ENCODE peak calls at places on chromosome 5, in nine cellular contexts. Y is BJ, T is MM.1S, L is ovary, J is coronary artery, N is breast epithelium, X is psoas muscle, C is heart left ventricle, F is astrocyte of the spinal cord. U is an unnamed sample.
A peak's percentile ranks its signal among the peaks of the same experiment; 100 is the strongest.

GRCh38 chr5:158234323-158235158 is 375.6 kb upstream of the CLINT1 start:
- DNase-seq in Y (no peak), T (no peak), L (no peak), J (no peak), N (no peak), X (no peak), C (no peak), F (peak; percentile 82), U (no peak)

GRCh38 chr5:90421136-90421535 is 11.6 kb upstream of the CETN3 start:
- DNase-seq in Y (no peak), T (no peak), L (no peak), J (no peak), N (no peak), X (no peak), C (no peak), F (no peak), U (no peak)

GRCh38 chr5:128528126-128528525 is 9.9 kb downstream of the FBN2 start:
- DNase-seq in Y (no peak), T (no peak), L (no peak), J (no peak), N (no peak), X (no peak), C (no peak), F (no peak), U (no peak)

GRCh38 chr5:150075806-150076205 is 10.5 kb downstream of the CSF1R start:
- DNase-seq in Y (no peak), T (no peak), L (no peak), J (peak; percentile 47), N (peak; percentile 2), X (no peak), C (no peak), F (no peak), U (no peak)

GRCh38 chr5:134932508-134932907 is 27.6 kb downstream of the PCBD2 start:
- DNase-seq in Y (no peak), T (no peak), L (no peak), J (no peak), N (no peak), X (no peak), C (no peak), F (no peak), U (no peak)

GRCh38 chr5:96752341-96753016 is 55.3 kb downstream of the ERAP1 start:
- DNase-seq in Y (peak; percentile 13), T (peak; percentile 66), L (no peak), J (no peak), N (no peak), X (no peak), C (no peak), F (peak; percentile 74), U (no peak)

GRCh38 chr5:1445313-1445894 is at the start of gene SLC6A3:
- DNase-seq in Y (no peak), T (no peak), L (peak; percentile 31), J (no peak), N (no peak), X (peak; percentile 18), C (no peak), F (no peak), U (peak; percentile 44)

GRCh38 chr5:54946306-54946705 is 39.1 kb downstream of the ESM1 start:
- DNase-seq in Y (no peak), T (no peak), L (no peak), J (no peak), N (no peak), X (no peak), C (no peak), F (no peak), U (no peak)

GRCh38 chr5:176750144-176750543 is 60.2 kb upstream of the UNC5A start:
- DNase-seq in Y (no peak), T (no peak), L (no peak), J (no peak), N (no peak), X (no peak), C (no peak), F (no peak), U (no peak)

GRCh38 chr5:93304851-93305250 is 276.2 kb downstream of the NR2F1-AS1 start:
- DNase-seq in Y (no peak), T (no peak), L (no peak), J (no peak), N (no peak), X (no peak), C (no peak), F (no peak), U (no peak)

GRCh38 chr5:34574976-34575467 is 81.1 kb upstream of the RAI14 start:
- DNase-seq in Y (no peak), T (no peak), L (no peak), J (no peak), N (no peak), X (no peak), C (no peak), F (no peak), U (no peak)

GRCh38 chr5:15929616-15930303 is 249.8 kb downstream of the MARCHF11 start:
- DNase-seq in Y (peak; percentile 42), T (no peak), L (no peak), J (no peak), N (no peak), X (no peak), C (no peak), F (peak; percentile 59), U (no peak)

GRCh38 chr5:139660916-139661814 is 13.0 kb downstream of the CXXC5 start:
- DNase-seq in Y (peak; percentile 74), T (no peak), L (peak; percentile 73), J (peak; percentile 98), N (peak; percentile 83), X (peak; percentile 94), C (peak; percentile 92), F (peak; percentile 97), U (peak; percentile 69)

GRCh38 chr5:134001938-134002731 is 2.6 kb downstream of the VDAC1 start:
- DNase-seq in Y (no peak), T (no peak), L (no peak), J (no peak), N (no peak), X (peak; percentile 5), C (no peak), F (no peak), U (no peak)

GRCh38 chr5:96579711-96580110 is 82.5 kb upstream of the CAST start:
- DNase-seq in Y (no peak), T (no peak), L (no peak), J (no peak), N (no peak), X (no peak), C (no peak), F (no peak), U (no peak)

GRCh38 chr5:64690104-64690416 is 243 bp upstream of the SHISAL2B start:
- DNase-seq in Y (no peak), T (no peak), L (no peak), J (no peak), N (no peak), X (no peak), C (no peak), F (no peak), U (no peak)

GRCh38 chr5:53069626-53070025 is 39.9 kb downstream of the MOCS2 start:
- DNase-seq in Y (peak; percentile 17), T (no peak), L (no peak), J (no peak), N (no peak), X (no peak), C (no peak), F (peak; percentile 95), U (no peak)

GRCh38 chr5:131513780-131514179 is 121.2 kb downstream of the RAPGEF6 start:
- DNase-seq in Y (no peak), T (no peak), L (no peak), J (no peak), N (no peak), X (no peak), C (no peak), F (no peak), U (no peak)

GRCh38 chr5:178460598-178461425 is 129.4 kb downstream of the COL23A1 start:
- DNase-seq in Y (no peak), T (peak; percentile 18), L (peak; percentile 36), J (peak; percentile 82), N (peak; percentile 57), X (peak; percentile 73), C (peak; percentile 86), F (peak; percentile 7), U (peak; percentile 27)

GRCh38 chr5:32597046-32597629 is 11.8 kb downstream of the SUB1 start:
- DNase-seq in Y (no peak), T (no peak), L (no peak), J (no peak), N (no peak), X (no peak), C (no peak), F (no peak), U (no peak)

DNA sequence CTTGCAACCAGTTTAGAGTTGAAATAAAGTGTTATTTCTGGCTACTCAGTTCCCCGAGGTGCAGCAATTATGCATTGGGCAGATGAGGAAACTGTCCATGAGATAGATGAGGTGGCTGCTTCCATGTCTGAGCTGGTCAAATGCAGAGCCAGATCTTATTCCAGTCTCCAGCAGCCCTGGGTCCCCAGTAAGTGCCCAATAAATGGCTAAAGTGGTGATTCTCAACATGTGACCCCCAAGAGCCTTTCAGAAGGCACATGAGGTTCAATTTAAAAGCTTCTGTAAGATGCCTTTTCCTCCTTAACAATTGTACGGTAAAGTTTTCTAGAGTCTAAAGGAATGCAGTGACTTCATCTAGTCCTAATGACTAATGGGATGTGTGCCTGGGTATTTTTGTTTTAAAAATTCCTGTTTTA is 17.5 kb downstream of the ATOX1 start:
- DNase-seq in Y (no peak), T (no peak), L (no peak), J (no peak), N (no peak), X (no peak), C (no peak), F (peak; percentile 77), U (no peak)
- TF ChIP-seq CTCF in Y (no peak), T (no peak), L (no peak), J (no peak), N (no peak), X (no peak), C (no peak), F (no peak), U (no peak)

GRCh38 chr5:83447533-83447932 is 24.0 kb upstream of the VCAN start:
- DNase-seq in Y (no peak), T (no peak), L (no peak), J (no peak), N (no peak), X (no peak), C (no peak), F (no peak), U (no peak)
- TF ChIP-seq CTCF in Y (no peak), T (no peak), L (no peak), J (no peak), N (no peak), X (no peak), C (no peak), F (no peak), U (no peak)

GRCh38 chr5:83595217-83595616 is 123.7 kb downstream of the VCAN start:
- DNase-seq in Y (no peak), T (no peak), L (no peak), J (no peak), N (no peak), X (no peak), C (no peak), F (no peak), U (no peak)
- TF ChIP-seq CTCF in Y (peak; percentile 30), T (no peak), L (no peak), J (no peak), N (no peak), X (no peak), C (no peak), F (peak; percentile 37), U (no peak)

DNA sequence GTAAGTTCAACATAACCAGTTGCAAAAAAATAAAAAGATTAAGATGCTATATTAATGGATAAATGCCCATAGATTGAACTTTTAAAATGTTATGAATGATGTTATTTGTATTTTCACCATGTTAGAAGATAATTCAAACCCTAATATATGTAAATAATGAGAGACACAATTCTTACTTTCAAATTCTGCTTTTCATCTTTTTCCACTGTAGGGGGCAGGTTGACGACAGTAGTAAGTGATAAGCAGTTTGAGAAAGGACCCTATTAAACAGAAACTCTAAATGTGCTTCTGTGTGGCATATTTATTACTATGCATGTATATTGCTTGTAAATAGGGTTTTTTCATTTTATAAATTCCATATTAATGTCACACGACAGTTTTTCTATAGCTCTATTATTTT is 591.1 kb downstream of the SEMA5A start:
- DNase-seq in Y (no peak), T (no peak), L (no peak), J (no peak), N (no peak), X (no peak), C (no peak), F (no peak), U (no peak)
- TF ChIP-seq CTCF in Y (no peak), T (no peak), L (no peak), J (no peak), N (no peak), X (no peak), C (no peak), F (peak; percentile 13), U (no peak)

U was measured in activated B cell treated with CpG ODN at 0.5 μM for 24 hours.